ENCODE peak calls at places on chromosomes 6 and 20, in seven cellular contexts. One of them, this sample, is unnamed.

GRCh38 chr20:37733416-37733815 is 39.6 kb downstream of the CTNNBL1 start:
- DNase-seq in neuronal stem cell: no peak
- DNase-seq in mesenchymal stem cell: no peak
- DNase-seq in mesendoderm: no peak
- DNase-seq in trophoblast cell: no peak
- DNase-seq in IMR-90: no peak
- DNase-seq in H1: no peak
- DNase-seq in this sample: no peak

GRCh38 chr20:10747019-10747418 is 73.2 kb upstream of the JAG1 start:
- DNase-seq in IMR-90: no peak
- DNase-seq in H1: no peak
- DNase-seq in mesenchymal stem cell: no peak
- DNase-seq in mesendoderm: no peak
- DNase-seq in neuronal stem cell: peak
- DNase-seq in trophoblast cell: peak
- DNase-seq in this sample: no peak

GRCh38 chr6:150008588-150008987 is 16.7 kb downstream of the RAET1L start:
- DNase-seq in IMR-90: no peak
- DNase-seq in mesenchymal stem cell: no peak
- DNase-seq in trophoblast cell: peak
- DNase-seq in mesendoderm: no peak
- DNase-seq in H1: no peak
- DNase-seq in neuronal stem cell: no peak
- DNase-seq in this sample: no peak

GRCh38 chr20:35899064-35899463 is 55.2 kb downstream of the SCAND1 start:
- DNase-seq in H1: no peak
- DNase-seq in mesendoderm: no peak
- DNase-seq in trophoblast cell: no peak
- DNase-seq in mesenchymal stem cell: peak
- DNase-seq in neuronal stem cell: no peak
- DNase-seq in IMR-90: peak
- DNase-seq in this sample: no peak

GRCh38 chr6:109892451-109893435 is 85.4 kb upstream of the GPR6 start:
- DNase-seq in H1: peak
- DNase-seq in mesenchymal stem cell: no peak
- DNase-seq in neuronal stem cell: no peak
- DNase-seq in mesendoderm: peak
- DNase-seq in IMR-90: no peak
- DNase-seq in trophoblast cell: peak
- DNase-seq in this sample: peak

GRCh38 chr6:121335111-121336008 is 1.1 kb upstream of the TBC1D32 start:
- DNase-seq in H1: no peak
- DNase-seq in mesendoderm: peak
- DNase-seq in trophoblast cell: no peak
- DNase-seq in IMR-90: no peak
- DNase-seq in neuronal stem cell: no peak
- DNase-seq in mesenchymal stem cell: no peak
- DNase-seq in this sample: no peak

GRCh38 chr20:38855356-38855755 is 49.9 kb downstream of the PPP1R16B start:
- DNase-seq in mesenchymal stem cell: no peak
- DNase-seq in IMR-90: peak
- DNase-seq in neuronal stem cell: no peak
- DNase-seq in trophoblast cell: no peak
- DNase-seq in H1: no peak
- DNase-seq in mesendoderm: no peak
- DNase-seq in this sample: no peak

GRCh38 chr20:36770680-36771079 is 2.9 kb downstream of the DSN1 start:
- DNase-seq in mesendoderm: no peak
- DNase-seq in H1: no peak
- DNase-seq in trophoblast cell: no peak
- DNase-seq in IMR-90: no peak
- DNase-seq in neuronal stem cell: no peak
- DNase-seq in mesenchymal stem cell: no peak
- DNase-seq in this sample: no peak

GRCh38 chr20:31523361-31524283 is 9.4 kb downstream of the HM13 start:
- DNase-seq in H1: no peak
- DNase-seq in trophoblast cell: peak
- DNase-seq in mesendoderm: no peak
- DNase-seq in neuronal stem cell: no peak
- DNase-seq in mesenchymal stem cell: peak
- DNase-seq in IMR-90: peak
- DNase-seq in this sample: no peak

GRCh38 chr20:31527266-31527665 is 13.0 kb downstream of the HM13 start:
- DNase-seq in mesendoderm: no peak
- DNase-seq in neuronal stem cell: no peak
- DNase-seq in H1: no peak
- DNase-seq in mesenchymal stem cell: no peak
- DNase-seq in trophoblast cell: no peak
- DNase-seq in IMR-90: no peak
- DNase-seq in this sample: no peak

GRCh38 chr20:31517373-31517772 is 3.1 kb downstream of the HM13 start:
- DNase-seq in neuronal stem cell: no peak
- DNase-seq in mesenchymal stem cell: peak
- DNase-seq in mesendoderm: peak
- DNase-seq in trophoblast cell: peak
- DNase-seq in IMR-90: peak
- DNase-seq in H1: peak
- DNase-seq in this sample: peak

GRCh38 chr20:31522756-31523155 is 8.5 kb downstream of the HM13 start:
- DNase-seq in H1: no peak
- DNase-seq in IMR-90: no peak
- DNase-seq in neuronal stem cell: no peak
- DNase-seq in trophoblast cell: no peak
- DNase-seq in mesendoderm: no peak
- DNase-seq in mesenchymal stem cell: no peak
- DNase-seq in this sample: no peak
- H2BK5ac ChIP-seq in H1: no peak
- H2BK5ac ChIP-seq in IMR-90: no peak
- H2BK5ac ChIP-seq in neuronal stem cell: no peak
- H2BK5ac ChIP-seq in trophoblast cell: no peak
- H2BK5ac ChIP-seq in mesendoderm: no peak
- H2BK5ac ChIP-seq in mesenchymal stem cell: no peak
- H2BK5ac ChIP-seq in this sample: no peak

DNA sequence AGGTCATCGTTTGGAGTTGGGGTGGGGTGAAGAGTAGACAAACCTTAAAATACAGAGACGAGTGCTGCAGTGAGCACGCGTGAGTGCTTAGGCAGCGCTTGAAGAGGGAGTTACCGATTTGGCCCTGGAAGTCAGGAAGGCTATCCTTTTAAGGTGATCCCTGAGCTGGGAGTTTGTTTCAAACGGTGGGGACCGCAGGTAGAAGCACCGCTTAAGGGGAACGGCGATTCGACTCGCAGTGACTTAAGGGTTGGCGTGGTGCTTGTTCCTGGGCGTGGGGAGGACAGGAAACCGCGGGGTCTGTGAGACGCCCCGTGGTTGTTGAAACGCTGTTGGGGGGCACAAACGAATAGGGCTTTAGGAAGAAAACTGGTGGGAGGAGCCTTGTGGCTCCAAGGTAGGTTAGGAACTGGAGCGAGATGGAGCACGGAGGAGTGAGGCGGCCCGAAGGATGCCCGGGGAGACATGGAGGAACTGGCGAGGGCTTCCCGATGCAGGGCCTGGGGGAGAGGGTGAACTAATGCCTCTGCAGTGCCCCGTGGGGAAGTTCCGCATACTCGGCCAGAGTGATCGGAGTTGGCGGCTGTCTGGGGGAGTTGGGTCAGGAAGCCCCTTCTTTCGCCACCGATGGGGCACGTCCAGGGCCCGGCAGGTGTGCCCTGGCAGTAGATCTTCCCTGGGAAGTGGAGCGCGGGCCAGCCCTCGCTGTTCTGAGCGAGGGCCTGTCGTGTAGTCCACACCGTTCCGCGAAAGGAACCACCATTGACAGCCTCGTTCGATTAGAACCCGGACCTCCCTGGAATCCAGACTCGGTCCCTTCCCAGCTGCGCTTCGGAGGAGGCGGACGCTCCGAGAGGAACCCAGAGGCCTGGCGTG is 1.3 kb upstream of the CDYL start:
- DNase-seq in H1: peak
- DNase-seq in neuronal stem cell: no peak
- DNase-seq in IMR-90: no peak
- DNase-seq in mesenchymal stem cell: no peak
- DNase-seq in mesendoderm: peak
- DNase-seq in trophoblast cell: peak
- DNase-seq in this sample: peak
- H3K4ac ChIP-seq in H1: no peak
- H3K4ac ChIP-seq in neuronal stem cell: no peak
- H3K4ac ChIP-seq in IMR-90: peak
- H3K4ac ChIP-seq in mesenchymal stem cell: peak
- H3K4ac ChIP-seq in mesendoderm: no peak
- H3K4ac ChIP-seq in trophoblast cell: peak
- H3K4ac ChIP-seq in this sample: no peak

GRCh38 chr6:40891686-40892085 is 147.3 kb downstream of the UNC5CL start:
- DNase-seq in neuronal stem cell: no peak
- DNase-seq in IMR-90: no peak
- DNase-seq in mesendoderm: no peak
- DNase-seq in mesenchymal stem cell: no peak
- DNase-seq in H1: no peak
- DNase-seq in trophoblast cell: no peak
- DNase-seq in this sample: no peak
- H2BK5ac ChIP-seq in neuronal stem cell: no peak
- H2BK5ac ChIP-seq in IMR-90: no peak
- H2BK5ac ChIP-seq in mesendoderm: no peak
- H2BK5ac ChIP-seq in mesenchymal stem cell: no peak
- H2BK5ac ChIP-seq in H1: no peak
- H2BK5ac ChIP-seq in trophoblast cell: no peak
- H2BK5ac ChIP-seq in this sample: no peak

GRCh38 chr6:144052488-144052887 is 42.9 kb downstream of the SF3B5 start:
- DNase-seq in mesenchymal stem cell: no peak
- DNase-seq in trophoblast cell: no peak
- DNase-seq in neuronal stem cell: no peak
- DNase-seq in mesendoderm: no peak
- DNase-seq in IMR-90: no peak
- DNase-seq in H1: no peak
- DNase-seq in this sample: no peak
- H3K4ac ChIP-seq in mesenchymal stem cell: no peak
- H3K4ac ChIP-seq in trophoblast cell: no peak
- H3K4ac ChIP-seq in neuronal stem cell: no peak
- H3K4ac ChIP-seq in mesendoderm: no peak
- H3K4ac ChIP-seq in IMR-90: no peak
- H3K4ac ChIP-seq in H1: no peak
- H3K4ac ChIP-seq in this sample: no peak

This sample was measured in H9.